ENCODE peak calls at places on chromosomes 4 and X, in six cellular contexts. Z, I, G, X, W and Y are unnamed samples.

GRCh38 chr4:124262211-124263179 is 450.0 kb downstream of the ANKRD50 start:
- DNase-seq in Z (peak), I (peak), G (peak), X (peak), W (peak), Y (peak)

GRCh38 chrX:96982159-96982558 is 98.5 kb downstream of the RPA4 start:
- DNase-seq in Z (no peak), I (no peak), G (no peak), X (no peak), W (no peak), Y (no peak)

GRCh38 chr4:123304151-123305021 is 92.2 kb upstream of the SPRY1 start:
- DNase-seq in Z (no peak), I (no peak), G (no peak), X (no peak), W (no peak), Y (no peak)

GRCh38 chr4:113708250-113708649 is 53.3 kb downstream of the CAMK2D start:
- DNase-seq in Z (no peak), I (no peak), G (no peak), X (no peak), W (no peak), Y (no peak)

GRCh38 chr4:152259866-152260265 is 276.0 kb downstream of the FBXW7 start:
- DNase-seq in Z (no peak), I (no peak), G (no peak), X (no peak), W (no peak), Y (no peak)

GRCh38 chr4:113255628-113256027 is 206.2 kb downstream of the ANK2 start:
- DNase-seq in Z (no peak), I (no peak), G (no peak), X (no peak), W (no peak), Y (no peak)

GRCh38 chrX:49172280-49172780 is 632 bp downstream of the PLP2 start:
- DNase-seq in Z (no peak), I (peak), G (no peak), X (peak), W (no peak), Y (peak)

GRCh38 chrX:149979126-149979644 is 40.9 kb upstream of the EOLA2 start:
- DNase-seq in Z (no peak), I (no peak), G (no peak), X (no peak), W (no peak), Y (no peak)

GRCh38 chr4:118865091-118865708 is 23.5 kb upstream of the SYNPO2 start:
- DNase-seq in Z (peak), I (no peak), G (no peak), X (peak), W (no peak), Y (no peak)

GRCh38 chr4:156252300-156253016 is 298.8 kb upstream of the CTSO start:
- DNase-seq in Z (no peak), I (no peak), G (no peak), X (no peak), W (no peak), Y (no peak)

GRCh38 chr4:30866907-30867306 is 146.7 kb downstream of the PCDH7 start:
- DNase-seq in Z (no peak), I (no peak), G (no peak), X (no peak), W (no peak), Y (no peak)
- H3K27ac ChIP-seq in Z (peak), I (no peak), G (no peak), X (no peak), W (no peak), Y (peak)

GRCh38 chrX:78658851-78659744 is at the start of gene RTL3:
- DNase-seq in Z (no peak), I (no peak), G (no peak), X (no peak), W (no peak), Y (no peak)
- TF ChIP-seq POLR2AphosphoS5 in Z (no peak), I (no peak), G (no peak), X (no peak), W (no peak), Y (no peak)

DNA sequence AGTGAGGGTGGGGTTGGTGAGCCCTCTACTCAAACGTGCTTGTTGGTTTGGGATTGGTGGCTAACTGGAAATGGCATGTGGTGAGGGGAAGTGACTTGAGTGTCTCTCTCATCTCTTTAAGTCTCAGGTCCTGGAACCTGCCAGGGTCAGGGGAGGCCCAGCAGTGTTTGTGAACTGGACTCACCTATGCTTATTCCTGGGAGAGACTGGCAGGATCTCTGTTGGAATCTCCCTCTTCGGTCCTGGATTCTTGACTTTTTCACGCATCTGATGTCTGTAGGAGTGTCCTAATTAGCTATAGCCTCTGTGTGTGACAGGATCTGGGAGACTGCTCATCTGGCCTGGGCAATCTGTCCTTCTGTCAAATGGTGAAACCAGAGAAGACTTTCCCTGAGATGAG is 7.2 kb upstream of the EFNB1 start:
- DNase-seq in Z (no peak), I (no peak), G (no peak), X (no peak), W (no peak), Y (no peak)
- H3K27ac ChIP-seq in Z (no peak), I (no peak), G (no peak), X (no peak), W (no peak), Y (no peak)

GRCh38 chrX:55451990-55452824 is at the start of gene MAGEH1:
- DNase-seq in Z (no peak), I (peak), G (peak), X (peak), W (peak), Y (peak)
- TF ChIP-seq POLR2AphosphoS5 in Z (no peak), I (no peak), G (peak), X (peak), W (peak), Y (peak)

GRCh38 chr4:128309585-128309984 is 22.0 kb upstream of the PGRMC2 start:
- DNase-seq in Z (no peak), I (no peak), G (no peak), X (no peak), W (no peak), Y (no peak)
- H3K27ac ChIP-seq in Z (no peak), I (no peak), G (no peak), X (no peak), W (no peak), Y (no peak)

GRCh38 chr4:153349206-153349805 is 4.8 kb downstream of the MND1 start:
- DNase-seq in Z (no peak), I (no peak), G (no peak), X (no peak), W (no peak), Y (no peak)
- TF ChIP-seq POLR2AphosphoS5 in Z (no peak), I (no peak), G (no peak), X (no peak), W (no peak), Y (no peak)

GRCh38 chr4:4490041-4490440 is 51.8 kb downstream of the STX18 start:
- DNase-seq in Z (no peak), I (no peak), G (no peak), X (no peak), W (no peak), Y (no peak)

GRCh38 chr4:4491396-4491893 is 50.4 kb downstream of the STX18 start:
- DNase-seq in Z (no peak), I (no peak), G (no peak), X (no peak), W (no peak), Y (no peak)

GRCh38 chr4:4492161-4492847 is 49.5 kb downstream of the STX18 start:
- DNase-seq in Z (no peak), I (no peak), G (no peak), X (no peak), W (peak), Y (no peak)

GRCh38 chr4:4488405-4489404 is 53.1 kb downstream of the STX18 start:
- DNase-seq in Z (peak), I (no peak), G (peak), X (peak), W (peak), Y (peak)

GRCh38 chr4:4490816-4491215 is 51.0 kb downstream of the STX18 start:
- DNase-seq in Z (no peak), I (no peak), G (no peak), X (no peak), W (no peak), Y (no peak)
- H3K27ac ChIP-seq in Z (no peak), I (no peak), G (peak), X (no peak), W (peak), Y (no peak)

DNA sequence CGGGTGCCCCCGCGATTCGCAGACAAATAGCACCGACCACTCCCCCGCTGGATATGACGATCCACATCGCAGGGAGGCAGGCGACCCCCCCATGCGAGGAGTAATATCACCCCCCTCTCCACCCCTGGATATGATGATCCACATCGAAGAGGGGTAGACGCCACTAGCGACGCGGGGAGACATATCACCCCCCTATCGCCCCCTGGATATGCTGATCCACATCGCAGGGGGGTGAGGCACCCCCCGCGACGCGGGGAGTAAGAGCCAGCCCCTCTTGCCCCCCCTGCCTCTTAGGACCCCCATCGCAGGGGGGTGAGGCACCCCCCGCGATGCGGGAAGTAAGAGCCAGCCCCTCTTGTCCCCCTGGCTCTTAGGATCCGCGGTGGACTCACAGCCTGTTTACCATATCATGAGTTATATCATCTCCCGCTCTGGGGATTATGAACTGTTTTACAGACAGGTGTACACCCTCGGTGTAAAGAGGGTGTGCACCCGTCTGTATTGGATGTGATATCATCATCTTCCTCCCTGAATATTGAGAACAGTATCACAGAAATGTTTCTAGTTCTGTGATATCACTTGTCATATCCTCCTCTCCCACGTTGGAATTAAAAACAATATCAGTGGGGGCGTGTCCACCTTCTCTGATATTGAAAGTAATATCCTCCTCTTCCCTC is 22.7 kb upstream of the DRD5 start:
- DNase-seq in Z (no peak), I (no peak), G (no peak), X (no peak), W (no peak), Y (no peak)
- TF ChIP-seq POLR2AphosphoS5 in Z (no peak), I (no peak), G (no peak), X (no peak), W (no peak), Y (no peak)

GRCh38 chr4:7799723-7800122 is 139.9 kb downstream of the AFAP1 start:
- DNase-seq in Z (no peak), I (no peak), G (no peak), X (no peak), W (no peak), Y (no peak)

GRCh38 chr4:7800410-7800809 is 139.3 kb downstream of the AFAP1 start:
- DNase-seq in Z (no peak), I (peak), G (no peak), X (no peak), W (no peak), Y (no peak)

GRCh38 chr4:7800996-7801395 is 138.7 kb downstream of the AFAP1 start:
- DNase-seq in Z (no peak), I (peak), G (no peak), X (no peak), W (no peak), Y (no peak)

GRCh38 chr4:7798215-7798995 is 141.3 kb downstream of the AFAP1 start:
- DNase-seq in Z (peak), I (peak), G (no peak), X (no peak), W (no peak), Y (no peak)

DNA sequence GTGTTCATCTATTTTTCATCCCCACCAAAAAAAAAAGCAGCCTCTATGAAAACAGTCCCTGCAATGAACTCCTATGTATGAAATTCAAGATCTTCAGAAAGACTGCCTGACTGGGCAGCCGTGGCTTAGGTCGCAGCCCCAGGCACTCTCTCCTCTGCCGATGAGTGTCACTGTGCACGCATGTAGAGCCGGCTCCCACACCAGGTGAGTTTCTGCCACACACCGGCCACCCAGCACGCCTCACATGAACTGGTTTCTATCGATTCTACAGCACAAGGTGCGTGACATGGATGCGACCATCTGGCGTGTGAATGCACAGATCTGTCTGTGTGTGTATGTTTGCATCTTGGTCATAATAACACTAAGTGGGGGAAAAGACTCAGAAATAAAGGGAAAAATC is 140.4 kb downstream of the AFAP1 start:
- DNase-seq in Z (no peak), I (peak), G (no peak), X (no peak), W (no peak), Y (no peak)
- H3K27ac ChIP-seq in Z (no peak), I (no peak), G (no peak), X (no peak), W (no peak), Y (no peak)